ENCODE peak calls at places on chromosomes 4 and X, in nine cellular contexts. One of them, this sample, is unnamed.

GRCh38 chr4:24855741-24856140 is 57.1 kb downstream of the CCDC149 start:
- DNase-seq in heart right ventricle: no peak
- DNase-seq in bronchial epithelial cell: no peak
- DNase-seq in astrocyte of the spinal cord: no peak
- DNase-seq in OCI-LY7: no peak
- DNase-seq in sigmoid colon: no peak
- DNase-seq in NB4: no peak
- DNase-seq in suprapubic skin: no peak
- DNase-seq in BJ: no peak
- DNase-seq in this sample: no peak

GRCh38 chr4:150944660-150945059 is 70.4 kb downstream of the LRBA start:
- DNase-seq in sigmoid colon: no peak
- DNase-seq in NB4: no peak
- DNase-seq in OCI-LY7: no peak
- DNase-seq in BJ: no peak
- DNase-seq in suprapubic skin: no peak
- DNase-seq in bronchial epithelial cell: no peak
- DNase-seq in astrocyte of the spinal cord: no peak
- DNase-seq in heart right ventricle: no peak
- DNase-seq in this sample: no peak

GRCh38 chr4:56370377-56370776 is 16.9 kb downstream of the AASDH start:
- DNase-seq in sigmoid colon: no peak
- DNase-seq in BJ: no peak
- DNase-seq in astrocyte of the spinal cord: no peak
- DNase-seq in suprapubic skin: no peak
- DNase-seq in heart right ventricle: no peak
- DNase-seq in NB4: no peak
- DNase-seq in OCI-LY7: no peak
- DNase-seq in bronchial epithelial cell: no peak
- DNase-seq in this sample: no peak

GRCh38 chr4:23789765-23790164 is 100.1 kb downstream of the PPARGC1A start:
- DNase-seq in bronchial epithelial cell: no peak
- DNase-seq in sigmoid colon: peak; percentile 65
- DNase-seq in suprapubic skin: no peak
- DNase-seq in astrocyte of the spinal cord: peak; percentile 47
- DNase-seq in BJ: peak; percentile 93
- DNase-seq in OCI-LY7: no peak
- DNase-seq in NB4: no peak
- DNase-seq in heart right ventricle: peak; percentile 25
- DNase-seq in this sample: peak; percentile 51

GRCh38 chr4:73811841-73812240 is 24.6 kb upstream of the CXCL6 start:
- DNase-seq in suprapubic skin: no peak
- DNase-seq in bronchial epithelial cell: no peak
- DNase-seq in NB4: no peak
- DNase-seq in astrocyte of the spinal cord: no peak
- DNase-seq in BJ: no peak
- DNase-seq in sigmoid colon: no peak
- DNase-seq in OCI-LY7: no peak
- DNase-seq in heart right ventricle: no peak
- DNase-seq in this sample: no peak

GRCh38 chr4:142379277-142380051 is 466.6 kb downstream of the INPP4B start:
- DNase-seq in astrocyte of the spinal cord: peak; percentile 92
- DNase-seq in suprapubic skin: no peak
- DNase-seq in bronchial epithelial cell: peak; percentile 70
- DNase-seq in OCI-LY7: no peak
- DNase-seq in sigmoid colon: no peak
- DNase-seq in BJ: peak; percentile 99
- DNase-seq in heart right ventricle: no peak
- DNase-seq in NB4: no peak
- DNase-seq in this sample: peak; percentile 90

GRCh38 chr4:105634402-105634801 is 74.1 kb downstream of the INTS12 start:
- DNase-seq in heart right ventricle: no peak
- DNase-seq in suprapubic skin: no peak
- DNase-seq in BJ: no peak
- DNase-seq in OCI-LY7: no peak
- DNase-seq in bronchial epithelial cell: no peak
- DNase-seq in astrocyte of the spinal cord: no peak
- DNase-seq in sigmoid colon: no peak
- DNase-seq in NB4: no peak
- DNase-seq in this sample: no peak

GRCh38 chrX:136157187-136157586 is 9.9 kb downstream of the FHL1 start:
- DNase-seq in suprapubic skin: no peak
- DNase-seq in astrocyte of the spinal cord: no peak
- DNase-seq in bronchial epithelial cell: no peak
- DNase-seq in BJ: no peak
- DNase-seq in sigmoid colon: no peak
- DNase-seq in heart right ventricle: no peak
- DNase-seq in NB4: peak; percentile 8
- DNase-seq in OCI-LY7: peak; percentile 55
- DNase-seq in this sample: no peak

GRCh38 chr4:142473960-142474338 is 372.2 kb downstream of the INPP4B start:
- DNase-seq in bronchial epithelial cell: no peak
- DNase-seq in BJ: no peak
- DNase-seq in NB4: no peak
- DNase-seq in OCI-LY7: peak; percentile 5
- DNase-seq in sigmoid colon: peak; percentile 65
- DNase-seq in heart right ventricle: no peak
- DNase-seq in astrocyte of the spinal cord: no peak
- DNase-seq in suprapubic skin: no peak
- DNase-seq in this sample: no peak

GRCh38 chr4:147160908-147161513 is 215.3 kb upstream of the TTC29 start:
- DNase-seq in BJ: peak; percentile 5
- DNase-seq in astrocyte of the spinal cord: peak; percentile 75
- DNase-seq in OCI-LY7: peak; percentile 39
- DNase-seq in heart right ventricle: no peak
- DNase-seq in sigmoid colon: no peak
- DNase-seq in bronchial epithelial cell: peak; percentile 64
- DNase-seq in suprapubic skin: no peak
- DNase-seq in NB4: peak; percentile 44
- DNase-seq in this sample: no peak

GRCh38 chr4:183860726-183861125 is 44.4 kb upstream of the STOX2 start:
- DNase-seq in heart right ventricle: no peak
- DNase-seq in OCI-LY7: no peak
- DNase-seq in sigmoid colon: no peak
- DNase-seq in NB4: no peak
- DNase-seq in suprapubic skin: no peak
- DNase-seq in bronchial epithelial cell: peak; percentile 86
- DNase-seq in BJ: no peak
- DNase-seq in astrocyte of the spinal cord: no peak
- DNase-seq in this sample: no peak

GRCh38 chr4:160835789-160836188 is 1328.0 kb downstream of the FSTL5 start:
- DNase-seq in OCI-LY7: no peak
- DNase-seq in sigmoid colon: no peak
- DNase-seq in bronchial epithelial cell: peak; percentile 87
- DNase-seq in suprapubic skin: no peak
- DNase-seq in heart right ventricle: no peak
- DNase-seq in NB4: no peak
- DNase-seq in BJ: no peak
- DNase-seq in astrocyte of the spinal cord: no peak
- DNase-seq in this sample: no peak

GRCh38 chr4:34720563-34720962 is 1523.8 kb downstream of the ARAP2 start:
- DNase-seq in astrocyte of the spinal cord: peak; percentile 68
- DNase-seq in NB4: peak; percentile 60
- DNase-seq in heart right ventricle: no peak
- DNase-seq in bronchial epithelial cell: peak; percentile 53
- DNase-seq in sigmoid colon: no peak
- DNase-seq in OCI-LY7: peak; percentile 10
- DNase-seq in BJ: no peak
- DNase-seq in suprapubic skin: no peak
- DNase-seq in this sample: no peak

GRCh38 chr4:107050525-107051135 is 14.5 kb upstream of the DKK2 start:
- DNase-seq in astrocyte of the spinal cord: no peak
- DNase-seq in NB4: peak; percentile 16
- DNase-seq in suprapubic skin: no peak
- DNase-seq in BJ: no peak
- DNase-seq in sigmoid colon: no peak
- DNase-seq in OCI-LY7: peak; percentile 7
- DNase-seq in bronchial epithelial cell: peak; percentile 29
- DNase-seq in heart right ventricle: no peak
- DNase-seq in this sample: no peak

GRCh38 chrX:140933056-140933455 is 69.3 kb upstream of the SPANXB1 start:
- DNase-seq in NB4: no peak
- DNase-seq in astrocyte of the spinal cord: no peak
- DNase-seq in suprapubic skin: no peak
- DNase-seq in heart right ventricle: no peak
- DNase-seq in OCI-LY7: no peak
- DNase-seq in sigmoid colon: no peak
- DNase-seq in bronchial epithelial cell: no peak
- DNase-seq in BJ: no peak
- DNase-seq in this sample: no peak

DNA sequence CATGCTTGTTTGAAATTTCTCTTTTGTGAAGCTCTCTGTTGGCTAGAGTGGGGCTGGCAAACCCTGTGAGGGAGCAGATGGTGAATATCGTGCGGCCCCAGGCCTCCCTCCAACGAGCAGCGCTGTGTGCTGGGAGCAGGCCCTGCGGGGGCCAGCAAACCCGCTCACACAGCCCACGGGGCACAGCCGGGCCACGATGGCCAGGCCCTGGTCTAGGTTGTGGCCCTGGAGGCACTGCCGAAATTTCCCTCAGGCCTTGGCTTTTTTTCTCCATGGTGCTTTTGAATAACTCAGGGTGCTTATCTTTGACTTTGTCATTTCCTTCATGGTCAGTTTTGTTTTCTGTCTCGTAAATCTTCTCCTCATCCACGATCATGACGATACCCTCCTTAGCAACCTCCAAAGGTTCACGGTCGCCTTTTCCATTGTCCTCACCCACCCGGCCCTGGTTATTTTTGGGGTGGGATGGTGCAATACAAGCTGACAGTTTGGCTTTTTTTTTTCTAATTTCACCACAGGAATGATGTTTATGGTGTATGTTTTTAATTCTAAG is 20.7 kb downstream of the PCGF3 start:
- DNase-seq in NB4: peak; percentile 33
- DNase-seq in bronchial epithelial cell: no peak
- DNase-seq in heart right ventricle: peak; percentile 7
- DNase-seq in astrocyte of the spinal cord: no peak
- DNase-seq in BJ: peak; percentile 44
- DNase-seq in suprapubic skin: no peak
- DNase-seq in OCI-LY7: no peak
- DNase-seq in sigmoid colon: no peak
- DNase-seq in this sample: no peak
- H3K4me3 ChIP-seq in NB4: no peak overlapping the region
- H3K4me3 ChIP-seq in bronchial epithelial cell: no peak overlapping the region
- H3K4me3 ChIP-seq in heart right ventricle: no peak overlapping the region
- H3K4me3 ChIP-seq in astrocyte of the spinal cord: no peak overlapping the region
- H3K4me3 ChIP-seq in BJ: no peak overlapping the region
- H3K4me3 ChIP-seq in suprapubic skin: no peak overlapping the region
- H3K4me3 ChIP-seq in OCI-LY7: no peak overlapping the region
- H3K4me3 ChIP-seq in sigmoid colon: no peak overlapping the region
- H3K4me3 ChIP-seq in this sample: no peak overlapping the region

DNA sequence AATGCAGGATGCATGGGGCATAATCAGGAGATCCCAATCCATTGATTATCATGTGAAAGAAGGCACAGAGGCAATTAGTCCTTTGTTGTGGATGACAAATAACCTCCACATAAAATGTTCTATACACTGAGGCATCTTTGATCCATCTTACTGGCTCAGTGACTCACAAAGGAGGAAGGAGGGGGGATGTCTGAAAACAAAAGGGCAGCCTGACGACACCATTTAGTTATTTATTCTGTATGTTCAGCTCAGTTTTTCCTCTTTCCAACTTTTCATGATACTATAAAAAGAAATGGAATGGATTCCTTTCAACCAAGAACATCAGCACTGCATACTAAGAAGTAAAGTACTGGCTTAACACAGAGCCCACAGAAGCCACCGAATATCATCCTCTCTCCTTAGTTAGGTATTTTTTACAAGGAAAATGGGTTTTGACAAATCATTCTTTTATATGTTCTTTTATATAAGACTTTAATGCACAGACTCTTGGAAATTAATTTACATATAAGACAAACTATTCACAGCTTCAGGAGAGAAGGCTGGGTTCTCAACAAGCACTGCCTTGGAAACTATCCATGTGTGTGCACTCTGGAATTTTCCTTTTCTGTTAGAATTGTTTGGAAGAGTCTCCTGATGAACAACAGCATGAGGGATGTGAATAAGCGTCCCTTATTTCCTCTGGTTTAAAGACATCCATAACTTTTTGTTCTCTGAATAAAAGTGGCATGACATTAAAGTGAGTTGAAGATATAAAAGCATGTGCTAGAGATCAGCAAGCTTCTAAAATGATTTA is 135.6 kb downstream of the TSPAN5 start:
- DNase-seq in suprapubic skin: no peak
- DNase-seq in bronchial epithelial cell: peak; percentile 88
- DNase-seq in astrocyte of the spinal cord: peak; percentile 95
- DNase-seq in BJ: peak; percentile 59
- DNase-seq in OCI-LY7: no peak
- DNase-seq in heart right ventricle: no peak
- DNase-seq in sigmoid colon: no peak
- DNase-seq in NB4: no peak
- DNase-seq in this sample: peak; percentile 88
- H3K4me3 ChIP-seq in suprapubic skin: no peak overlapping the region
- H3K4me3 ChIP-seq in bronchial epithelial cell: no peak overlapping the region
- H3K4me3 ChIP-seq in astrocyte of the spinal cord: no peak overlapping the region
- H3K4me3 ChIP-seq in BJ: no peak overlapping the region
- H3K4me3 ChIP-seq in OCI-LY7: no peak overlapping the region
- H3K4me3 ChIP-seq in heart right ventricle: no peak overlapping the region
- H3K4me3 ChIP-seq in sigmoid colon: no peak overlapping the region
- H3K4me3 ChIP-seq in NB4: no peak overlapping the region
- H3K4me3 ChIP-seq in this sample: no peak overlapping the region

GRCh38 chr4:173514641-173515217 is 15.3 kb downstream of the HAND2 start:
- DNase-seq in OCI-LY7: no peak
- DNase-seq in bronchial epithelial cell: no peak
- DNase-seq in suprapubic skin: no peak
- DNase-seq in NB4: no peak
- DNase-seq in astrocyte of the spinal cord: no peak
- DNase-seq in heart right ventricle: no peak
- DNase-seq in BJ: no peak
- DNase-seq in sigmoid colon: no peak
- DNase-seq in this sample: no peak
- H3K4me3 ChIP-seq in OCI-LY7: no peak overlapping the region
- H3K4me3 ChIP-seq in bronchial epithelial cell: no peak overlapping the region
- H3K4me3 ChIP-seq in suprapubic skin: no peak overlapping the region
- H3K4me3 ChIP-seq in NB4: no peak overlapping the region
- H3K4me3 ChIP-seq in astrocyte of the spinal cord: no peak overlapping the region
- H3K4me3 ChIP-seq in heart right ventricle: no peak overlapping the region
- H3K4me3 ChIP-seq in BJ: no peak overlapping the region
- H3K4me3 ChIP-seq in sigmoid colon: no peak overlapping the region
- H3K4me3 ChIP-seq in this sample: no peak overlapping the region

DNA sequence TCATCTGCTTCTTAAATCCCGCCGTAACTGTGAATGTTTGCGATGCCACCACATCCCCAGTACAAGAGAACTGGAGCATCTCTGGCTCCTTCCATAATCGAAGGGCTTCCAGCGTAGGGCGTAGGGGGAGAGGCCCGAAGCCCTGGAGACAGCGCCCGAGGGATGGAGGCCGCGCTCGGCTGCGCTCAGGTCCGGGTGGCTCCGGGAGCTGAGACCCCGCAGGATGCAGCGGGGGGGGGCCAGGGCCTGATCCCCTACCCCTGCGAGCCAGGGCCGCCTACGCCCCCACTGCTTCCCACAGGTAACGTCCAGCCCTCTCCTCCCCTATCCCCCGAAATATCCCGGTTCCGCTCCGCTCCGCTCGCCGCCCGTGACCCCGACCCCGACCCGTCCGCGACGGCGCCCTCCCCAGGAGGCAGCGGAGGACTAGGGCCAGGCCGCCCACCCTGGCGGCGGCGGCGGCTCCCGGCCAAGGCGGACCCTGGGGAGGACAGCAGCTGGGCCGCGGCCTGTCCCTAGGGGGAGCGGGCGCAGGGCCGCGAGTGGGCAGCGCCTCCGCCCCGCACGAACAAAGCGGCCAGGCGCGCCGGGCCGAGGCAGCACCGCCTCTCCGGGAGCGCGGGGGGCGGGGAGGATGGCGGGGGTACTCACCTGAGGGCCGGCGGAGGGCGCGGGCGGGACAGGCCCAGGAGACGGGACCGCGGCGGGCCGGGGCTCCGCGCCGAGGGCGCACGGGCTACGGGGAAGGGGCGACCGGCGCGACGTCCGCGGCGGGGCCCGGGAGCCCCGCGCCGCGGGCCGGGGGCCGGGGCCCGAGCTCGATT is 720 bp downstream of the WDFY3 start:
- DNase-seq in OCI-LY7: no peak
- DNase-seq in BJ: no peak
- DNase-seq in suprapubic skin: peak; percentile 79
- DNase-seq in heart right ventricle: peak; percentile 55
- DNase-seq in bronchial epithelial cell: no peak
- DNase-seq in NB4: peak; percentile 49
- DNase-seq in astrocyte of the spinal cord: peak; percentile 46
- DNase-seq in sigmoid colon: peak; percentile 67
- DNase-seq in this sample: no peak
- H3K4me3 ChIP-seq in OCI-LY7: no peak overlapping the region
- H3K4me3 ChIP-seq in BJ: peak overlapping the region; percentile 91
- H3K4me3 ChIP-seq in suprapubic skin: peak overlapping the region; percentile 68
- H3K4me3 ChIP-seq in heart right ventricle: peak overlapping the region; percentile 66
- H3K4me3 ChIP-seq in bronchial epithelial cell: peak overlapping the region; percentile 94
- H3K4me3 ChIP-seq in NB4: peak overlapping the region; percentile 62
- H3K4me3 ChIP-seq in astrocyte of the spinal cord: peak overlapping the region; percentile 68
- H3K4me3 ChIP-seq in sigmoid colon: peak overlapping the region; percentile 96
- H3K4me3 ChIP-seq in this sample: peak overlapping the region; percentile 74